ENCODE peak calls at places on chromosome 12, in six cellular contexts. One of them, this sample, is unnamed.

GRCh38 chr12:8948711-8949524 is 527 bp downstream of the M6PR start:
- DNase-seq in AG04449: no peak
- DNase-seq in Calu3: no peak
- DNase-seq in cardiac fibroblast: peak
- DNase-seq in progenitor cell of endocrine pancreas: no peak
- DNase-seq in AG04450: no peak
- DNase-seq in this sample: no peak

GRCh38 chr12:30425445-30425844 is 270.2 kb downstream of the IPO8 start:
- DNase-seq in AG04449: no peak
- DNase-seq in Calu3: no peak
- DNase-seq in cardiac fibroblast: no peak
- DNase-seq in progenitor cell of endocrine pancreas: no peak
- DNase-seq in AG04450: no peak
- DNase-seq in this sample: no peak

GRCh38 chr12:6925543-6926279 is 2.0 kb upstream of the ATN1 start:
- DNase-seq in AG04449: peak
- DNase-seq in Calu3: peak
- DNase-seq in cardiac fibroblast: peak
- DNase-seq in progenitor cell of endocrine pancreas: no peak
- DNase-seq in AG04450: peak
- DNase-seq in this sample: no peak

GRCh38 chr12:25875661-25876060 is 82.8 kb upstream of the RASSF8 start:
- DNase-seq in AG04449: no peak
- DNase-seq in Calu3: no peak
- DNase-seq in cardiac fibroblast: peak
- DNase-seq in progenitor cell of endocrine pancreas: no peak
- DNase-seq in AG04450: no peak
- DNase-seq in this sample: no peak

GRCh38 chr12:50862316-50862715 is 19.6 kb downstream of the TMPRSS12 start:
- DNase-seq in AG04449: peak
- DNase-seq in Calu3: no peak
- DNase-seq in cardiac fibroblast: peak
- DNase-seq in progenitor cell of endocrine pancreas: no peak
- DNase-seq in AG04450: no peak
- DNase-seq in this sample: no peak

GRCh38 chr12:113580437-113580836 is 108.8 kb upstream of the LHX5 start:
- DNase-seq in AG04449: no peak
- DNase-seq in Calu3: no peak
- DNase-seq in cardiac fibroblast: no peak
- DNase-seq in progenitor cell of endocrine pancreas: no peak
- DNase-seq in AG04450: no peak
- DNase-seq in this sample: no peak

GRCh38 chr12:25361511-25361910 is 110.8 kb upstream of the KRAS start:
- DNase-seq in AG04449: no peak
- DNase-seq in Calu3: no peak
- DNase-seq in cardiac fibroblast: no peak
- DNase-seq in progenitor cell of endocrine pancreas: no peak
- DNase-seq in AG04450: no peak
- DNase-seq in this sample: no peak

GRCh38 chr12:86950043-86950838 is 694.0 kb upstream of the MGAT4C start:
- DNase-seq in AG04449: no peak
- DNase-seq in Calu3: no peak
- DNase-seq in cardiac fibroblast: no peak
- DNase-seq in progenitor cell of endocrine pancreas: no peak
- DNase-seq in AG04450: no peak
- DNase-seq in this sample: no peak

GRCh38 chr12:6533653-6534157 is 612 bp upstream of the GAPDH start:
- DNase-seq in AG04449: no peak
- DNase-seq in Calu3: peak
- DNase-seq in cardiac fibroblast: peak
- DNase-seq in progenitor cell of endocrine pancreas: peak
- DNase-seq in AG04450: peak
- DNase-seq in this sample: peak

GRCh38 chr12:121778567-121779421 is 14.7 kb downstream of the RHOF start:
- DNase-seq in AG04449: no peak
- DNase-seq in Calu3: no peak
- DNase-seq in cardiac fibroblast: no peak
- DNase-seq in progenitor cell of endocrine pancreas: no peak
- DNase-seq in AG04450: no peak
- DNase-seq in this sample: no peak

GRCh38 chr12:88753074-88753473 is 172.8 kb upstream of the KITLG start:
- DNase-seq in AG04449: no peak
- DNase-seq in Calu3: no peak
- DNase-seq in cardiac fibroblast: peak
- DNase-seq in progenitor cell of endocrine pancreas: no peak
- DNase-seq in AG04450: no peak
- DNase-seq in this sample: no peak

GRCh38 chr12:53472183-53472582 is 20.3 kb downstream of the PCBP2 start:
- DNase-seq in AG04449: no peak
- DNase-seq in Calu3: no peak
- DNase-seq in cardiac fibroblast: no peak
- DNase-seq in progenitor cell of endocrine pancreas: no peak
- DNase-seq in AG04450: no peak
- DNase-seq in this sample: no peak

GRCh38 chr12:119720349-119720748 is 52.4 kb downstream of the PRKAB1 start:
- DNase-seq in AG04449: no peak
- DNase-seq in Calu3: no peak
- DNase-seq in cardiac fibroblast: no peak
- DNase-seq in progenitor cell of endocrine pancreas: no peak
- DNase-seq in AG04450: no peak
- DNase-seq in this sample: no peak

GRCh38 chr12:111426341-111427185 is 20.8 kb downstream of the SH2B3 start:
- DNase-seq in AG04449: no peak
- DNase-seq in Calu3: no peak
- DNase-seq in cardiac fibroblast: peak
- DNase-seq in progenitor cell of endocrine pancreas: no peak
- DNase-seq in AG04450: no peak
- DNase-seq in this sample: no peak

GRCh38 chr12:52531563-52532300 is 11.5 kb upstream of the KRT5 start:
- DNase-seq in AG04449: no peak
- DNase-seq in Calu3: no peak
- DNase-seq in cardiac fibroblast: no peak
- DNase-seq in progenitor cell of endocrine pancreas: no peak
- DNase-seq in AG04450: no peak
- DNase-seq in this sample: no peak

GRCh38 chr12:47754881-47755280 is 3.8 kb downstream of the RAPGEF3 start:
- DNase-seq in AG04449: no peak
- DNase-seq in Calu3: peak
- DNase-seq in cardiac fibroblast: no peak
- DNase-seq in progenitor cell of endocrine pancreas: no peak
- DNase-seq in AG04450: no peak
- DNase-seq in this sample: no peak

GRCh38 chr12:51395283-51396230 is 4.4 kb upstream of the GALNT6 start:
- DNase-seq in AG04449: no peak
- DNase-seq in Calu3: no peak
- DNase-seq in cardiac fibroblast: no peak
- DNase-seq in progenitor cell of endocrine pancreas: no peak
- DNase-seq in AG04450: no peak
- DNase-seq in this sample: peak

GRCh38 chr12:116384629-116385485 is 107.4 kb upstream of the MED13L start:
- DNase-seq in AG04449: no peak
- DNase-seq in Calu3: no peak
- DNase-seq in cardiac fibroblast: peak
- DNase-seq in progenitor cell of endocrine pancreas: no peak
- DNase-seq in AG04450: no peak
- DNase-seq in this sample: peak

GRCh38 chr12:75750950-75751349 is 239.5 kb upstream of the KRR1 start:
- DNase-seq in AG04449: peak
- DNase-seq in Calu3: no peak
- DNase-seq in cardiac fibroblast: peak
- DNase-seq in progenitor cell of endocrine pancreas: no peak
- DNase-seq in AG04450: peak
- DNase-seq in this sample: no peak

GRCh38 chr12:31479516-31480210 is 111.3 kb downstream of the DENND5B start:
- DNase-seq in AG04449: no peak
- DNase-seq in Calu3: no peak
- DNase-seq in cardiac fibroblast: no peak
- DNase-seq in progenitor cell of endocrine pancreas: no peak
- DNase-seq in AG04450: no peak
- DNase-seq in this sample: no peak

GRCh38 chr12:95944108-95944704 is 1.1 kb downstream of the AMDHD1 start:
- DNase-seq in AG04449: no peak
- DNase-seq in Calu3: no peak
- DNase-seq in cardiac fibroblast: no peak
- DNase-seq in progenitor cell of endocrine pancreas: no peak
- DNase-seq in AG04450: no peak
- DNase-seq in this sample: no peak

GRCh38 chr12:95942532-95943230 is at the start of gene CCDC38:
- DNase-seq in AG04449: no peak
- DNase-seq in Calu3: peak
- DNase-seq in cardiac fibroblast: peak
- DNase-seq in progenitor cell of endocrine pancreas: peak
- DNase-seq in AG04450: no peak
- DNase-seq in this sample: peak

GRCh38 chr12:95940514-95940913 is 1.9 kb downstream of the CCDC38 start:
- DNase-seq in AG04449: no peak
- DNase-seq in Calu3: no peak
- DNase-seq in cardiac fibroblast: no peak
- DNase-seq in progenitor cell of endocrine pancreas: no peak
- DNase-seq in AG04450: no peak
- DNase-seq in this sample: no peak

GRCh38 chr12:95942106-95942531 is 295 bp downstream of the CCDC38 start:
- DNase-seq in AG04449: no peak
- DNase-seq in Calu3: no peak
- DNase-seq in cardiac fibroblast: no peak
- DNase-seq in progenitor cell of endocrine pancreas: no peak
- DNase-seq in AG04450: no peak
- DNase-seq in this sample: no peak

GRCh38 chr12:95943231-95943842 is at the start of gene AMDHD1:
- DNase-seq in AG04449: no peak
- DNase-seq in Calu3: peak
- DNase-seq in cardiac fibroblast: peak
- DNase-seq in progenitor cell of endocrine pancreas: peak
- DNase-seq in AG04450: no peak
- DNase-seq in this sample: peak
- TF ChIP-seq CTCF in AG04449: peak
- TF ChIP-seq CTCF in Calu3: no peak
- TF ChIP-seq CTCF in cardiac fibroblast: no peak
- TF ChIP-seq CTCF in progenitor cell of endocrine pancreas: peak
- TF ChIP-seq CTCF in AG04450: peak
- TF ChIP-seq CTCF in this sample: no peak

DNA sequence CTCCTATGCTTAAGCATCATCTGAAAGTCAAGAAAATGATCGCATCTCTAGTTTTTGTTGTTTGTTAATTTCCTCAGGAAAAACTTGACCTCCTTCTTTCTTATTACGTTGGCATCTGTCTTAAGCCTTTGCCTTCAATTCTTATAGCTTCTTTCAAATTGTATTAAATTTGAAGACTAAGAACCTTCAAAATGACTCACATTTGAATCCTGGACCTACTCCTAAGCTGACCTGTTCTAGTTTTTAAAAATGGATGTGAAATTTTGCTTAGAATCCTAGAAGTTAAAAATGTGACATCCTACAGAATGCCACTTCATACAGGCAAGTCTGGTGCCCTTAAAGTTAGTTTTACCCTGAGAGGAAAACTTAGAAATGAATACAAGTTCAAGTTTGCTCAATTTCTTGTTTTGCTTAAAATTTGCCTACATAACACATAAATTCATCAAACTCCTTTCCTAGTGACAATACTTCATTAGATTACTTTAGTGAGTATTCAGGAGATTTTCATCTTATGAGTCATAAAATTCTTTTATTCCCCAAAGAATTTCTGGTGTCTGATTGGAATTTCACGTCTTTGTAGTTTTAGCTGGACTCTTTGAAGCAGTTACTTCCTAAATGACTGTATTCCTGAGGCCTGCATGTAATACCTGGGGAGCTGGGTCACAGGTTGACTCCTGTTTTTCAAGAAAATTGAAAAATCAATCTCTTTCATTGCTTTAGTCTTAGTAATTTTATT is 152.3 kb downstream of the MSRB3 start:
- DNase-seq in AG04449: no peak
- DNase-seq in Calu3: peak
- DNase-seq in cardiac fibroblast: peak
- DNase-seq in progenitor cell of endocrine pancreas: no peak
- DNase-seq in AG04450: no peak
- DNase-seq in this sample: no peak
- TF ChIP-seq CTCF in AG04449: no peak
- TF ChIP-seq CTCF in Calu3: no peak
- TF ChIP-seq CTCF in cardiac fibroblast: no peak
- TF ChIP-seq CTCF in progenitor cell of endocrine pancreas: no peak
- TF ChIP-seq CTCF in AG04450: no peak
- TF ChIP-seq CTCF in this sample: no peak

GRCh38 chr12:69602954-69603353 is 7.8 kb downstream of the LRRC10 start:
- DNase-seq in AG04449: no peak
- DNase-seq in Calu3: no peak
- DNase-seq in cardiac fibroblast: no peak
- DNase-seq in progenitor cell of endocrine pancreas: no peak
- DNase-seq in AG04450: no peak
- DNase-seq in this sample: no peak
- TF ChIP-seq CTCF in AG04449: no peak
- TF ChIP-seq CTCF in Calu3: no peak
- TF ChIP-seq CTCF in cardiac fibroblast: no peak
- TF ChIP-seq CTCF in progenitor cell of endocrine pancreas: no peak
- TF ChIP-seq CTCF in AG04450: no peak
- TF ChIP-seq CTCF in this sample: no peak

DNA sequence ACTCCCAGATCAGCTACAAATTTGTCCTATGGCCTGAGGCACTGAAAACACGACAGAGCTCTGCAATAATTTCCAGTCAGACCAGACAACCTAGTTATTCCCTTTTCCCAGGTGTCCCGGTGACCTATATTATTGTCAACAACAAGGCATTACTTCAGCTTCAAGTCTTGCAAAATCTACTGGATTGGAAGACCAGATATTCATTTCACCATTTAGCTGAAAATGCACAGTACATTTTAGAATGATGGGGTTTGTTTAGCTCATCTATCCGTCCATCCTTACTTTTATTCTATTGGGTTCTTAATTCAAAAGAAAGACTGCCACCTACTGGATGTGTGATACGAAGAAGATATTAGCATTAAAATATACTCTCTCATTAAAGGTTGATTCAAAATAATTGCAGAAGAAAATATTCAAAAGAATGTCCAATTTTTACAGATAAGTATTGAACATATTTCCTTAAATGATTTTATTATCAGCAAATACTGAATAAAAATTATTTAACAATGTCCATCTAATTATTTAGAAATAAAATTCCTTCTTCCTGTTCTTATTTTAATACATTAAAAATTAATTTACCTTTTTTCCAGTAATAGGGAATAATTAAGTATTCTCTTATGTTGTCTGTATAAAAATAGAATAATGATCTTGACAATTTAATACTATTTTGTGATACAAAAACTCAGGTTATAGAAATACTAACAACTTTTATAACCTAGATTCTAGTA is 244.9 kb upstream of the LRIG3 start:
- DNase-seq in AG04449: no peak
- DNase-seq in Calu3: peak
- DNase-seq in cardiac fibroblast: peak
- DNase-seq in progenitor cell of endocrine pancreas: no peak
- DNase-seq in AG04450: peak
- DNase-seq in this sample: no peak
- TF ChIP-seq CTCF in AG04449: peak
- TF ChIP-seq CTCF in Calu3: peak
- TF ChIP-seq CTCF in cardiac fibroblast: peak
- TF ChIP-seq CTCF in progenitor cell of endocrine pancreas: peak
- TF ChIP-seq CTCF in AG04450: peak
- TF ChIP-seq CTCF in this sample: peak

This sample was measured in GM10248.